ENCODE peak calls at places on chromosomes 4 and X, in five cellular contexts. I, Z, F, R and P are unnamed samples.

GRCh38 chr4:13627185-13627605 is 330 bp downstream of the BOD1L1 start:
- DNase-seq in I (no peak), Z (no peak), F (no peak), R (no peak), P (no peak)

GRCh38 chrX:130186645-130187044 is 14.9 kb downstream of the RAB33A start:
- DNase-seq in I (no peak), Z (no peak), F (no peak), R (no peak), P (no peak)

GRCh38 chr4:88003261-88003660 is 4.2 kb upstream of the PKD2 start:
- DNase-seq in I (no peak), Z (no peak), F (no peak), R (no peak), P (no peak)

GRCh38 chrX:1587161-1587560 is 4.2 kb upstream of the AKAP17A start:
- DNase-seq in I (no peak), Z (no peak), F (no peak), R (no peak), P (no peak)

GRCh38 chr4:56410247-56410646 is 23.0 kb upstream of the AASDH start:
- DNase-seq in I (peak), Z (peak), F (no peak), R (peak), P (peak)

GRCh38 chr4:141630854-141631253 is 5.5 kb upstream of the IL15 start:
- DNase-seq in I (no peak), Z (no peak), F (no peak), R (no peak), P (no peak)

GRCh38 chr4:55543858-55544257 is 2.9 kb downstream of the CLOCK start:
- DNase-seq in I (no peak), Z (peak), F (no peak), R (peak), P (no peak)

GRCh38 chr4:129117705-129118104 is 21.8 kb downstream of the C4orf33 start:
- DNase-seq in I (no peak), Z (no peak), F (no peak), R (no peak), P (no peak)

GRCh38 chrX:130028196-130028595 is 45.8 kb downstream of the BCORL1 start:
- DNase-seq in I (no peak), Z (peak), F (peak), R (no peak), P (no peak)

GRCh38 chr4:128220286-128221235 is 67.1 kb downstream of the PGRMC2 start:
- DNase-seq in I (no peak), Z (peak), F (peak), R (peak), P (no peak)